ENCODE peak calls at places on chromosomes 2 and 18, in ten cellular contexts. X is astrocyte of the cerebellum; U is astrocyte of the spinal cord; B is fibroblast of lung; N is WERI-Rb-1; H is HFFc6; R is dorsolateral prefrontal cortex; F is left ventricle myocardium inferior; J is CD4-positive, alpha-beta T cell; O is mucosa of descending colon. M is an unnamed sample.

GRCh38 chr2:7966032-7966431 is 715.8 kb upstream of the ID2 start:
- DNase-seq in X (no peak), U (no peak), B (no peak), N (no peak), H (no peak), R (no peak), F (no peak), J (no peak), O (no peak), M (no peak)

GRCh38 chr2:218125095-218125494 is 733 bp upstream of the CXCR2 start:
- DNase-seq in X (no peak), U (no peak), B (peak; percentile 47), N (no peak), H (no peak), R (no peak), F (no peak), J (no peak), O (no peak), M (no peak)

GRCh38 chr2:96089356-96090180 is 26.8 kb downstream of the ADRA2B start:
- DNase-seq in X (no peak), U (no peak), B (no peak), N (no peak), H (no peak), R (peak; percentile 17), F (peak; percentile 66), J (no peak), O (no peak), M (peak; percentile 2)

GRCh38 chr2:221429741-221430491 is 142.2 kb downstream of the EPHA4 start:
- DNase-seq in X (peak; percentile 48), U (peak; percentile 32), B (no peak), N (no peak), H (peak; percentile 13), R (peak; percentile 21), F (peak; percentile 36), J (no peak), O (no peak), M (no peak)

GRCh38 chr2:9057939-9058761 is 54.7 kb upstream of the MBOAT2 start:
- DNase-seq in X (peak; percentile 15), U (peak; percentile 81), B (peak; percentile 77), N (no peak), H (peak; percentile 74), R (no peak), F (no peak), J (no peak), O (no peak), M (no peak)

GRCh38 chr2:166344286-166345113 is 31.2 kb downstream of the SCN9A start:
- DNase-seq in X (peak; percentile 23), U (peak; percentile 57), B (peak; percentile 37), N (no peak), H (peak; percentile 72), R (no peak), F (no peak), J (no peak), O (no peak), M (no peak)

GRCh38 chr2:96578731-96579130 is 42.2 kb downstream of the ARID5A start:
- DNase-seq in X (no peak), U (no peak), B (no peak), N (no peak), H (no peak), R (no peak), F (no peak), J (no peak), O (no peak), M (no peak)

GRCh38 chr2:38685116-38685735 is 19.3 kb downstream of the GALM start:
- DNase-seq in X (no peak), U (peak; percentile 25), B (peak; percentile 16), N (no peak), H (no peak), R (no peak), F (no peak), J (no peak), O (no peak), M (no peak)

GRCh38 chr2:180539541-180539940 is 440.9 kb upstream of the UBE2E3 start:
- DNase-seq in X (no peak), U (no peak), B (no peak), N (no peak), H (no peak), R (no peak), F (no peak), J (no peak), O (no peak), M (no peak)

GRCh38 chr2:73260338-73260984 is 23.8 kb downstream of the FBXO41 start:
- DNase-seq in X (peak; percentile 13), U (peak; percentile 33), B (peak; percentile 34), N (peak; percentile 90), H (peak; percentile 56), R (peak; percentile 51), F (peak; percentile 45), J (no peak), O (no peak), M (peak; percentile 71)

GRCh38 chr2:8475349-8476045 is 206.4 kb upstream of the ID2 start:
- DNase-seq in X (no peak), U (no peak), B (no peak), N (no peak), H (no peak), R (no peak), F (no peak), J (no peak), O (no peak), M (no peak)

GRCh38 chr2:127701193-127701650 is at the start of gene SFT2D3:
- DNase-seq in X (peak; percentile 62), U (peak; percentile 89), B (peak; percentile 90), N (peak; percentile 94), H (peak; percentile 88), R (peak; percentile 89), F (peak; percentile 92), J (peak; percentile 88), O (peak; percentile 97), M (peak; percentile 85)

GRCh38 chr2:127701651-127702394 is 526 bp downstream of the SFT2D3 start:
- DNase-seq in X (no peak), U (peak; percentile 62), B (peak; percentile 67), N (peak; percentile 83), H (peak; percentile 69), R (peak; percentile 53), F (peak; percentile 78), J (peak; percentile 82), O (peak; percentile 91), M (peak; percentile 82)

GRCh38 chr2:127700527-127701192 is 637 bp upstream of the SFT2D3 start:
- DNase-seq in X (no peak), U (no peak), B (no peak), N (peak; percentile 93), H (no peak), R (peak; percentile 26), F (peak; percentile 50), J (peak; percentile 6), O (peak; percentile 93), M (peak; percentile 17)

GRCh38 chr2:127703282-127703681 is 2.0 kb downstream of the SFT2D3 start:
- DNase-seq in X (no peak), U (no peak), B (no peak), N (no peak), H (no peak), R (no peak), F (no peak), J (no peak), O (no peak), M (no peak)

DNA sequence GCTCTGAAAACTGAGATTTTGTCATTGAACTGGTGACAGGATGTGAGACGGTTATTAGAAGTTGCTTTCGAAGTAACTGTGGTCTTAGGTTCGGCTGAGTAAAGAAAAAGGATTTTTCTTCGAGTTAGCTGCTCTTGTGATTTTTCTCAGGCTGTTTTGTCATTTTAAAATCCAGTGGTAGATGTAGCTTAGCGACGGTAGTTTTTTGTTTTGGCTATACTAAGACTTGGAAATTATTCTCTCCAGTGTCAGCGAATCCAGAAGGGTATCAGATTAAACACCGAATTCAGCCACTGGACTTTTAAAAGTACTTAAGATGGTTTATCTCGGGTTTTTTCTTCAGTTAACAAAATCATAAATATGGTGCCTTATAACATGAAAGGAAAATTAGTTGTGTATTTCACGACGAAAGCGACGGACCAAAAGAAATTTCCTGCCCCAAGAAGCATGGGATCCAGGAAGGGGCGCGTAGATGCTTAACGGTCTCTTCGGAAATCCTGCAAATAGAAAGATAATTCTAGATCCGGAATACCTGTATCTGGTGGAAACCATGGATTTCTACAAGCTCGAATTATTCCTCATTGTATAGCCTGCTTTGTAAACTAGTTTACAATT is 1.2 kb downstream of the SFT2D3 start:
- DNase-seq in X (no peak), U (no peak), B (no peak), N (no peak), H (no peak), R (no peak), F (no peak), J (no peak), O (no peak), M (no peak)
- TF ChIP-seq CTCF in X (no peak), U (no peak), B (no peak), N (no peak), H (no peak), R (no peak), F (no peak), J (no peak), O (no peak), M (no peak)

GRCh38 chr18:10291568-10291981 is 162.9 kb upstream of the APCDD1 start:
- DNase-seq in X (no peak), U (peak; percentile 12), B (peak; percentile 32), N (no peak), H (peak; percentile 18), R (no peak), F (no peak), J (no peak), O (no peak), M (no peak)
- TF ChIP-seq CTCF in X (no peak), U (no peak), B (no peak), N (no peak), H (no peak), R (no peak), F (no peak), J (no peak), O (no peak), M (no peak)

GRCh38 chr2:105179469-105180372 is 61.8 kb upstream of the GPR45 start:
- DNase-seq in X (peak; percentile 84), U (peak; percentile 79), B (peak; percentile 60), N (peak; percentile 28), H (peak; percentile 77), R (peak; percentile 71), F (no peak), J (no peak), O (no peak), M (peak; percentile 19)
- TF ChIP-seq CTCF in X (peak; percentile 87), U (peak; percentile 72), B (peak; percentile 17), N (peak; percentile 70), H (peak; percentile 71), R (no peak), F (peak; percentile 26), J (no peak), O (no peak), M (no peak)

DNA sequence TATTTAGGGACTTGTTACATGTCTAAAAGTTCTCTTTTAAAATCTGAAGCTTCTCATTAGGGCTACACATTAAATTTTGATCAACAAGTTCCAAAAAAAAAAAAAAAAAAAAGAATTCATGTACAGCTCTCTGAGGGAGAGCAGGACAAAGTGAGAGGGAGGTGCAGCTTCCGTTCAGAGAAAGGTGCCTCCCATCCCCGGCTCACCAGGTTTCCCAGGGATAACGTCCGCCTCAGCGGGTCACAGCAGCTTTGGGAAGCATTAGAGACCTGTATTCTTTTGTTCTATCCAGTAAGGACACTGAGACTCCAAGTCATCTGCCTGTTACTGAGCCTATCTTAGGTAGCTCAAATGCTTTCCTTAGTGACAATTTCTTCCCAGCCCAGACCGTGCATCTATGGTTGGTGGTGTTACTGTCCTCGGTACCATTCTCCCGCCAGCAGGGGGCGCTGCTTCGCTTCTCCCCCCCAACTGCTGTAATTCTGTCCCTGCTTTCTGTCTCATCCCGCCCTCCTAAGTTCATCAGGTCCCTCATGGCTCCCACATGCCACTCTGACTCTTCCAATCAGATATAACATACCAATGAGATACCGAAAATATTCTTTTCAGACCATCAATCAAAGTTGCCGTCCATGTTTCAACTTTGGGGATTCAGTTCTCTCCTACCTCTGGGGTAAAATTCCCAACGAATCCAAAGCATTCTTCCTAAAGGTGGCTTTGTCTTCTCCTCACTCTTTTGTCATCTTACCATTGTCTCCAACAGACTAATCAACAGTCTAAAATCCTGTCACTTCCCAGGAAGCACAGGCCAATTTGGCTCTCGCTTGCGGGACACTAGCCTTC is 466.5 kb downstream of the METTL4 start:
- DNase-seq in X (no peak), U (peak; percentile 46), B (peak; percentile 26), N (peak; percentile 51), H (peak; percentile 19), R (no peak), F (peak; percentile 38), J (peak; percentile 11), O (peak; percentile 48), M (peak; percentile 67)
- TF ChIP-seq CTCF in X (peak; percentile 73), U (peak; percentile 77), B (peak; percentile 76), N (peak; percentile 82), H (peak; percentile 98), R (peak; percentile 28), F (peak; percentile 79), J (peak; percentile 43), O (peak; percentile 33), M (peak; percentile 94)